ENCODE peak calls at places on chromosome 10, in eight cellular contexts. One of them, this sample, is unnamed.

GRCh38 chr10:125608474-125608873 is 74.5 kb downstream of the TEX36 start:
- DNase-seq in iPS DF 6.9: no peak
- DNase-seq in ovary: no peak
- DNase-seq in lower lobe of right lung: no peak
- DNase-seq in H9: no peak
- DNase-seq in heart right ventricle: no peak
- DNase-seq in A549: no peak
- DNase-seq in T-helper 17 cell: no peak
- DNase-seq in this sample: no peak

GRCh38 chr10:416091-416515 is 273.4 kb downstream of the DIP2C start:
- DNase-seq in iPS DF 6.9: no peak
- DNase-seq in A549: peak; percentile 31
- DNase-seq in H9: peak; percentile 74
- DNase-seq in T-helper 17 cell: no peak
- DNase-seq in lower lobe of right lung: no peak
- DNase-seq in heart right ventricle: no peak
- DNase-seq in ovary: no peak
- DNase-seq in this sample: no peak

GRCh38 chr10:109914966-109915365 is 8.3 kb downstream of the XPNPEP1 start:
- DNase-seq in ovary: no peak
- DNase-seq in heart right ventricle: no peak
- DNase-seq in iPS DF 6.9: no peak
- DNase-seq in T-helper 17 cell: no peak
- DNase-seq in H9: peak; percentile 13
- DNase-seq in A549: peak; percentile 69
- DNase-seq in lower lobe of right lung: no peak
- DNase-seq in this sample: peak; percentile 31

GRCh38 chr10:71520042-71520441 is 123.3 kb downstream of the CDH23 start:
- DNase-seq in A549: no peak
- DNase-seq in lower lobe of right lung: no peak
- DNase-seq in T-helper 17 cell: no peak
- DNase-seq in ovary: no peak
- DNase-seq in heart right ventricle: no peak
- DNase-seq in iPS DF 6.9: no peak
- DNase-seq in H9: no peak
- DNase-seq in this sample: no peak

GRCh38 chr10:71486465-71487114 is 89.9 kb downstream of the CDH23 start:
- DNase-seq in T-helper 17 cell: no peak
- DNase-seq in lower lobe of right lung: peak; percentile 74
- DNase-seq in ovary: no peak
- DNase-seq in H9: peak; percentile 81
- DNase-seq in A549: peak; percentile 23
- DNase-seq in iPS DF 6.9: peak; percentile 71
- DNase-seq in heart right ventricle: peak; percentile 54
- DNase-seq in this sample: no peak

GRCh38 chr10:45444976-45445898 is 71.2 kb downstream of the ALOX5 start:
- DNase-seq in H9: no peak
- DNase-seq in lower lobe of right lung: no peak
- DNase-seq in iPS DF 6.9: no peak
- DNase-seq in A549: no peak
- DNase-seq in heart right ventricle: no peak
- DNase-seq in T-helper 17 cell: no peak
- DNase-seq in ovary: no peak
- DNase-seq in this sample: no peak

GRCh38 chr10:133110609-133111275 is 23.0 kb downstream of the ADGRA1 start:
- DNase-seq in T-helper 17 cell: no peak
- DNase-seq in iPS DF 6.9: no peak
- DNase-seq in H9: no peak
- DNase-seq in A549: no peak
- DNase-seq in ovary: no peak
- DNase-seq in lower lobe of right lung: no peak
- DNase-seq in heart right ventricle: no peak
- DNase-seq in this sample: no peak

GRCh38 chr10:58773942-58774341 is 261.3 kb downstream of the BICC1 start:
- DNase-seq in A549: no peak
- DNase-seq in heart right ventricle: no peak
- DNase-seq in T-helper 17 cell: no peak
- DNase-seq in iPS DF 6.9: no peak
- DNase-seq in lower lobe of right lung: no peak
- DNase-seq in H9: no peak
- DNase-seq in ovary: no peak
- DNase-seq in this sample: no peak

GRCh38 chr10:25105753-25106260 is 69.0 kb upstream of the GPR158 start:
- DNase-seq in iPS DF 6.9: no peak
- DNase-seq in lower lobe of right lung: no peak
- DNase-seq in H9: no peak
- DNase-seq in T-helper 17 cell: no peak
- DNase-seq in ovary: no peak
- DNase-seq in A549: no peak
- DNase-seq in heart right ventricle: no peak
- DNase-seq in this sample: no peak

GRCh38 chr10:71015674-71016073 is 127.3 kb upstream of the PCBD1 start:
- DNase-seq in ovary: no peak
- DNase-seq in iPS DF 6.9: no peak
- DNase-seq in T-helper 17 cell: no peak
- DNase-seq in heart right ventricle: no peak
- DNase-seq in H9: no peak
- DNase-seq in A549: no peak
- DNase-seq in lower lobe of right lung: no peak
- DNase-seq in this sample: no peak

GRCh38 chr10:104328916-104329710 is 9.2 kb downstream of the ITPRIP start:
- DNase-seq in ovary: peak; percentile 68
- DNase-seq in iPS DF 6.9: no peak
- DNase-seq in T-helper 17 cell: peak; percentile 64
- DNase-seq in H9: peak; percentile 60
- DNase-seq in A549: peak; percentile 90
- DNase-seq in lower lobe of right lung: peak; percentile 63
- DNase-seq in heart right ventricle: no peak
- DNase-seq in this sample: peak; percentile 48

GRCh38 chr10:9625266-9625776 is 1392.4 kb upstream of the CELF2 start:
- DNase-seq in lower lobe of right lung: no peak
- DNase-seq in H9: no peak
- DNase-seq in ovary: no peak
- DNase-seq in heart right ventricle: no peak
- DNase-seq in iPS DF 6.9: no peak
- DNase-seq in T-helper 17 cell: no peak
- DNase-seq in A549: no peak
- DNase-seq in this sample: no peak

GRCh38 chr10:9621216-9621615 is 1396.5 kb upstream of the CELF2 start:
- DNase-seq in heart right ventricle: no peak
- DNase-seq in lower lobe of right lung: no peak
- DNase-seq in T-helper 17 cell: no peak
- DNase-seq in H9: no peak
- DNase-seq in ovary: no peak
- DNase-seq in A549: no peak
- DNase-seq in iPS DF 6.9: no peak
- DNase-seq in this sample: no peak
- H3K9me3 ChIP-seq in heart right ventricle: no peaks in the 10 kb centered on the region
- H3K9me3 ChIP-seq in lower lobe of right lung: no peaks in the 10 kb centered on the region
- H3K9me3 ChIP-seq in T-helper 17 cell: no peaks in the 10 kb centered on the region
- H3K9me3 ChIP-seq in H9: no peaks in the 10 kb centered on the region
- H3K9me3 ChIP-seq in ovary: no peaks in the 10 kb centered on the region
- H3K9me3 ChIP-seq in A549: no peaks in the 10 kb centered on the region
- H3K9me3 ChIP-seq in iPS DF 6.9: no peaks in the 10 kb centered on the region
- H3K9me3 ChIP-seq in this sample: no peaks in the 10 kb centered on the region

DNA sequence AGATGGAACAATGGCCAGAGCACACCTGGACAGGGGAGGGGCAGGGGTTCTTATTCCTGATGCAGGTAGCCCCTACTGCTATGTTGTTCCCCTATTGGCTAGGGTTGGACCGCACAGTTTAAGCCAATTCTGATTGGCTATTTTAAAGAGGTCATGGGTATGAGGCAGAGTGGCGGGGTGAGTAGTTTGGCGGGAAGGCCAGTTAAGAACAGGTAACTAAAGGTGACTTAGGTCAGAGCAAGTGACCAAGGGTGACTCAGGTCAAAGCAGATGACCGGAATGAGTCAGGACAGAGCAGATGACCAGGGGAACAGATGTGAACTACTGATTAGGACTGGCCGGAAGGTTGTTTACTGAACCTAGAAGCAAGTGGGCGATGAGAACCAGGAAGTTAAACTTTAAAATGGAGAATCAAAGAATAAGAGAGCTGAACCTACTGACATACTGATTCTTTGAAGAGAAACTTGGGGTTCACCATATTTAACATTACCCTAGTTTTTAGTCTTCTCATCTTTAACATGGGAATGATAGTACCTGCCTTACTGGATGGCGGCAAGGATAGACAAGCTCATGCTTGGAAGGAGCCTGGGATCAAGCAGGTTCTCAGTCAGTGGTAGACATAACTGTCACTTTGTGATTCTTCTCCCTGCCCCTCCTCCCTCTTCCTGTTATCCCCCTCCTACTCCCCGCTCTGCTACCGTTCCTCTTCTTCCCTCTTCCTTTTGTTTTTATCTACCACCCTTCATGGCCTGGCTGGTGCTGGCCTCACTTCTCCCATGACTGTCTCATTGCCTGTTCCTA is 55.0 kb downstream of the CCNY start:
- DNase-seq in T-helper 17 cell: no peak
- DNase-seq in ovary: no peak
- DNase-seq in heart right ventricle: no peak
- DNase-seq in lower lobe of right lung: no peak
- DNase-seq in iPS DF 6.9: no peak
- DNase-seq in A549: no peak
- DNase-seq in H9: no peak
- DNase-seq in this sample: no peak
- H3K9me3 ChIP-seq in T-helper 17 cell: no peaks in the 10 kb centered on the region
- H3K9me3 ChIP-seq in ovary: no peaks in the 10 kb centered on the region
- H3K9me3 ChIP-seq in heart right ventricle: no peaks in the 10 kb centered on the region
- H3K9me3 ChIP-seq in lower lobe of right lung: peaks cover 13% of the 10 kb centered on the region
- H3K9me3 ChIP-seq in iPS DF 6.9: no peaks in the 10 kb centered on the region
- H3K9me3 ChIP-seq in A549: peaks cover 16% of the 10 kb centered on the region
- H3K9me3 ChIP-seq in H9: peaks cover 8% of the 10 kb centered on the region
- H3K9me3 ChIP-seq in this sample: peaks cover 17% of the 10 kb centered on the region

GRCh38 chr10:81914736-81915510 is 39.9 kb downstream of the NRG3 start:
- DNase-seq in iPS DF 6.9: no peak
- DNase-seq in heart right ventricle: no peak
- DNase-seq in lower lobe of right lung: no peak
- DNase-seq in A549: no peak
- DNase-seq in T-helper 17 cell: no peak
- DNase-seq in H9: no peak
- DNase-seq in ovary: no peak
- DNase-seq in this sample: no peak
- H3K9me3 ChIP-seq in iPS DF 6.9: no peaks in the 10 kb centered on the region
- H3K9me3 ChIP-seq in heart right ventricle: no peaks in the 10 kb centered on the region
- H3K9me3 ChIP-seq in lower lobe of right lung: no peaks in the 10 kb centered on the region
- H3K9me3 ChIP-seq in A549: no peaks in the 10 kb centered on the region
- H3K9me3 ChIP-seq in T-helper 17 cell: no peaks in the 10 kb centered on the region
- H3K9me3 ChIP-seq in H9: no peaks in the 10 kb centered on the region
- H3K9me3 ChIP-seq in ovary: no peaks in the 10 kb centered on the region
- H3K9me3 ChIP-seq in this sample: no peaks in the 10 kb centered on the region

GRCh38 chr10:131616040-131616439 is 284.8 kb upstream of the PPP2R2D start:
- DNase-seq in lower lobe of right lung: no peak
- DNase-seq in ovary: no peak
- DNase-seq in T-helper 17 cell: no peak
- DNase-seq in A549: no peak
- DNase-seq in iPS DF 6.9: no peak
- DNase-seq in heart right ventricle: no peak
- DNase-seq in H9: no peak
- DNase-seq in this sample: no peak

GRCh38 chr10:131617113-131617877 is 283.5 kb upstream of the PPP2R2D start:
- DNase-seq in T-helper 17 cell: no peak
- DNase-seq in heart right ventricle: no peak
- DNase-seq in lower lobe of right lung: no peak
- DNase-seq in H9: no peak
- DNase-seq in ovary: no peak
- DNase-seq in iPS DF 6.9: no peak
- DNase-seq in A549: no peak
- DNase-seq in this sample: no peak

GRCh38 chr10:131620314-131620713 is 280.5 kb upstream of the PPP2R2D start:
- DNase-seq in T-helper 17 cell: no peak
- DNase-seq in A549: no peak
- DNase-seq in heart right ventricle: no peak
- DNase-seq in iPS DF 6.9: no peak
- DNase-seq in lower lobe of right lung: no peak
- DNase-seq in ovary: no peak
- DNase-seq in H9: no peak
- DNase-seq in this sample: no peak

GRCh38 chr10:131620904-131621303 is 279.9 kb upstream of the PPP2R2D start:
- DNase-seq in iPS DF 6.9: no peak
- DNase-seq in heart right ventricle: no peak
- DNase-seq in H9: no peak
- DNase-seq in lower lobe of right lung: no peak
- DNase-seq in ovary: no peak
- DNase-seq in T-helper 17 cell: no peak
- DNase-seq in A549: no peak
- DNase-seq in this sample: no peak

DNA sequence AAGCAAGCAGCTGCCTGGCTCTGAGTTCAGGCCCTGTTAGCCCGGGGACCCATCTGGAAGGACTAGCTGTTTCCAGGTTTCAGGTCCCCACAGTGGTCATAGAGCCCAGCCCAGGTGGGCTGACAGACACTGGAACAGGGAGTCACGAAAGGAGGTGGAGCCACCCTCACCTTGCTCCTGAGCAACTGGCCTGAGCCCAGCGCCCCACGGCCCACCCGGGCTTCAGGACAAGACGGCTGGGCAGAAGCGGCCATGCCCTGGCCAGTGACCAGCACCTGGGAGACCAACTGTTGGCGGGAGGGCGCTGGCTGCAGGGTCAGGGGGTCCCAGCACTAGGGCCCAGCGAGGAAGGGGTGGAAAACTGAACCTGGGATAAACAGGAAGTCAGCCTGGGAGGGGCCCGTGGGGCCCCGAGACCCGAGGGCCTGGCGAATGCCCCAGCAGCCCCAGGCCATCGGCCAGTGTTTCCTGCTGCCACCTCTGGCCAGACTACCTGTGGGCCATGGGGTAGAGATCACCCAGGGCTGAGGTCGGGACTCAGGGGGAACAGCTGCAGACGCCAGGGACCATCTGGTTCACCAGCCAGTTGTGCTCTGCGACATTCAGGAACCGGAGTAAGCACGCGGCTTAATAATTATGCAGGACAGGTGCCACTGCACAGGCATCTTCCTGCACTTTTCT is 282.1 kb upstream of the PPP2R2D start:
- DNase-seq in H9: no peak
- DNase-seq in ovary: no peak
- DNase-seq in lower lobe of right lung: no peak
- DNase-seq in T-helper 17 cell: no peak
- DNase-seq in iPS DF 6.9: no peak
- DNase-seq in heart right ventricle: no peak
- DNase-seq in A549: no peak
- DNase-seq in this sample: no peak
- H3K9me3 ChIP-seq in H9: no peaks in the 10 kb centered on the region
- H3K9me3 ChIP-seq in ovary: no peaks in the 10 kb centered on the region
- H3K9me3 ChIP-seq in lower lobe of right lung: no peaks in the 10 kb centered on the region
- H3K9me3 ChIP-seq in T-helper 17 cell: no peaks in the 10 kb centered on the region
- H3K9me3 ChIP-seq in iPS DF 6.9: peaks cover 29% of the 10 kb centered on the region
- H3K9me3 ChIP-seq in heart right ventricle: no peaks in the 10 kb centered on the region
- H3K9me3 ChIP-seq in A549: no peaks in the 10 kb centered on the region
- H3K9me3 ChIP-seq in this sample: no peaks in the 10 kb centered on the region

GRCh38 chr10:15069230-15069629 is 19.3 kb downstream of the ACBD7 start:
- DNase-seq in H9: no peak
- DNase-seq in iPS DF 6.9: no peak
- DNase-seq in lower lobe of right lung: no peak
- DNase-seq in T-helper 17 cell: no peak
- DNase-seq in A549: peak; percentile 13
- DNase-seq in heart right ventricle: no peak
- DNase-seq in ovary: no peak
- DNase-seq in this sample: no peak
- H3K9me3 ChIP-seq in H9: peaks cover 9% of the 10 kb centered on the region
- H3K9me3 ChIP-seq in iPS DF 6.9: no peaks in the 10 kb centered on the region
- H3K9me3 ChIP-seq in lower lobe of right lung: no peaks in the 10 kb centered on the region
- H3K9me3 ChIP-seq in T-helper 17 cell: no peaks in the 10 kb centered on the region
- H3K9me3 ChIP-seq in A549: peaks cover 12% of the 10 kb centered on the region
- H3K9me3 ChIP-seq in heart right ventricle: no peaks in the 10 kb centered on the region
- H3K9me3 ChIP-seq in ovary: no peaks in the 10 kb centered on the region
- H3K9me3 ChIP-seq in this sample: no peaks in the 10 kb centered on the region

This sample was measured in CD4-positive, alpha-beta T cell.